ENCODE peak calls at places on chromosomes 13 and 19, in nine cellular contexts. One of them, this sample, is unnamed.

GRCh38 chr19:28228854-28229253 is 984.1 kb downstream of the UQCRFS1 start:
- DNase-seq in mesenchymal stem cell: no peak
- DNase-seq in IMR-90: no peak
- DNase-seq in HepG2: no peak
- DNase-seq in GM23248: no peak
- DNase-seq in K562: no peak
- DNase-seq in neuronal stem cell: no peak
- DNase-seq in PC-9: no peak
- DNase-seq in SK-N-SH: no peak
- DNase-seq in this sample: no peak

GRCh38 chr13:62846302-62846701 is 1430.7 kb upstream of the PCDH20 start:
- DNase-seq in mesenchymal stem cell: no peak
- DNase-seq in IMR-90: peak
- DNase-seq in HepG2: no peak
- DNase-seq in GM23248: peak
- DNase-seq in K562: no peak
- DNase-seq in neuronal stem cell: no peak
- DNase-seq in PC-9: no peak
- DNase-seq in SK-N-SH: no peak
- DNase-seq in this sample: no peak

GRCh38 chr19:13069415-13070369 is 33.0 kb downstream of the LYL1 start:
- DNase-seq in mesenchymal stem cell: no peak
- DNase-seq in IMR-90: no peak
- DNase-seq in HepG2: no peak
- DNase-seq in GM23248: no peak
- DNase-seq in K562: peak
- DNase-seq in neuronal stem cell: no peak
- DNase-seq in PC-9: no peak
- DNase-seq in SK-N-SH: peak
- DNase-seq in this sample: no peak

GRCh38 chr13:99150575-99151370 is 49.9 kb upstream of the UBAC2 start:
- DNase-seq in mesenchymal stem cell: peak
- DNase-seq in IMR-90: peak
- DNase-seq in HepG2: no peak
- DNase-seq in GM23248: peak
- DNase-seq in K562: no peak
- DNase-seq in neuronal stem cell: no peak
- DNase-seq in PC-9: peak
- DNase-seq in SK-N-SH: no peak
- DNase-seq in this sample: no peak

GRCh38 chr13:36975172-36975571 is 24.0 kb downstream of the ALG5 start:
- DNase-seq in mesenchymal stem cell: no peak
- DNase-seq in IMR-90: no peak
- DNase-seq in HepG2: no peak
- DNase-seq in GM23248: no peak
- DNase-seq in K562: no peak
- DNase-seq in neuronal stem cell: no peak
- DNase-seq in PC-9: no peak
- DNase-seq in SK-N-SH: no peak
- DNase-seq in this sample: peak

GRCh38 chr19:40219721-40220276 is 1.6 kb upstream of the TTC9B start:
- DNase-seq in mesenchymal stem cell: peak
- DNase-seq in IMR-90: peak
- DNase-seq in HepG2: no peak
- DNase-seq in GM23248: peak
- DNase-seq in K562: no peak
- DNase-seq in neuronal stem cell: no peak
- DNase-seq in PC-9: peak
- DNase-seq in SK-N-SH: no peak
- DNase-seq in this sample: no peak

GRCh38 chr13:97058896-97059295 is 64.6 kb upstream of the OXGR1 start:
- DNase-seq in mesenchymal stem cell: no peak
- DNase-seq in IMR-90: no peak
- DNase-seq in HepG2: no peak
- DNase-seq in GM23248: peak
- DNase-seq in K562: no peak
- DNase-seq in neuronal stem cell: no peak
- DNase-seq in PC-9: no peak
- DNase-seq in SK-N-SH: no peak
- DNase-seq in this sample: no peak

GRCh38 chr13:29105779-29106178 is 285.6 kb downstream of the MTUS2 start:
- DNase-seq in mesenchymal stem cell: no peak
- DNase-seq in IMR-90: no peak
- DNase-seq in HepG2: no peak
- DNase-seq in GM23248: no peak
- DNase-seq in K562: peak
- DNase-seq in neuronal stem cell: no peak
- DNase-seq in PC-9: no peak
- DNase-seq in SK-N-SH: peak
- DNase-seq in this sample: peak

GRCh38 chr13:98613591-98613990 is 36.7 kb upstream of the STK24 start:
- DNase-seq in mesenchymal stem cell: no peak
- DNase-seq in IMR-90: no peak
- DNase-seq in HepG2: no peak
- DNase-seq in GM23248: peak
- DNase-seq in K562: no peak
- DNase-seq in neuronal stem cell: no peak
- DNase-seq in PC-9: no peak
- DNase-seq in SK-N-SH: no peak
- DNase-seq in this sample: no peak

GRCh38 chr19:53365899-53366493 is 491 bp downstream of the ZNF525 start:
- DNase-seq in mesenchymal stem cell: no peak
- DNase-seq in IMR-90: no peak
- DNase-seq in HepG2: peak
- DNase-seq in GM23248: peak
- DNase-seq in K562: peak
- DNase-seq in neuronal stem cell: no peak
- DNase-seq in PC-9: no peak
- DNase-seq in SK-N-SH: peak
- DNase-seq in this sample: peak

GRCh38 chr13:51519839-51520238 is 64.4 kb upstream of the WDFY2 start:
- DNase-seq in mesenchymal stem cell: no peak
- DNase-seq in IMR-90: peak
- DNase-seq in HepG2: peak
- DNase-seq in GM23248: peak
- DNase-seq in K562: no peak
- DNase-seq in neuronal stem cell: no peak
- DNase-seq in PC-9: no peak
- DNase-seq in SK-N-SH: no peak
- DNase-seq in this sample: no peak

GRCh38 chr19:17866312-17867012 is 5.3 kb upstream of the SLC5A5 start:
- DNase-seq in mesenchymal stem cell: no peak
- DNase-seq in IMR-90: no peak
- DNase-seq in HepG2: no peak
- DNase-seq in GM23248: no peak
- DNase-seq in K562: no peak
- DNase-seq in neuronal stem cell: no peak
- DNase-seq in PC-9: no peak
- DNase-seq in SK-N-SH: peak
- DNase-seq in this sample: peak

GRCh38 chr19:17871032-17871877 is 490 bp upstream of the SLC5A5 start:
- DNase-seq in mesenchymal stem cell: no peak
- DNase-seq in IMR-90: no peak
- DNase-seq in HepG2: no peak
- DNase-seq in GM23248: no peak
- DNase-seq in K562: no peak
- DNase-seq in neuronal stem cell: no peak
- DNase-seq in PC-9: no peak
- DNase-seq in SK-N-SH: no peak
- DNase-seq in this sample: no peak

GRCh38 chr19:17867087-17867486 is 4.7 kb upstream of the SLC5A5 start:
- DNase-seq in mesenchymal stem cell: no peak
- DNase-seq in IMR-90: no peak
- DNase-seq in HepG2: no peak
- DNase-seq in GM23248: no peak
- DNase-seq in K562: no peak
- DNase-seq in neuronal stem cell: no peak
- DNase-seq in PC-9: no peak
- DNase-seq in SK-N-SH: peak
- DNase-seq in this sample: peak

GRCh38 chr19:17868669-17869068 is 3.1 kb upstream of the SLC5A5 start:
- DNase-seq in mesenchymal stem cell: no peak
- DNase-seq in IMR-90: no peak
- DNase-seq in HepG2: no peak
- DNase-seq in GM23248: no peak
- DNase-seq in K562: no peak
- DNase-seq in neuronal stem cell: no peak
- DNase-seq in PC-9: no peak
- DNase-seq in SK-N-SH: peak
- DNase-seq in this sample: no peak

GRCh38 chr19:17869114-17869608 is 2.6 kb upstream of the SLC5A5 start:
- DNase-seq in mesenchymal stem cell: no peak
- DNase-seq in IMR-90: no peak
- DNase-seq in HepG2: no peak
- DNase-seq in GM23248: no peak
- DNase-seq in K562: no peak
- DNase-seq in neuronal stem cell: no peak
- DNase-seq in PC-9: no peak
- DNase-seq in SK-N-SH: peak
- DNase-seq in this sample: no peak
- H2AFZ ChIP-seq in mesenchymal stem cell: no peak
- H2AFZ ChIP-seq in IMR-90: no peak
- H2AFZ ChIP-seq in HepG2: no peak
- H2AFZ ChIP-seq in GM23248: no peak
- H2AFZ ChIP-seq in K562: no peak
- H2AFZ ChIP-seq in neuronal stem cell: no peak
- H2AFZ ChIP-seq in PC-9: no peak
- H2AFZ ChIP-seq in SK-N-SH: no peak
- H2AFZ ChIP-seq in this sample: no peak

GRCh38 chr13:35838356-35838755 is 292.8 kb downstream of the DCLK1 start:
- DNase-seq in mesenchymal stem cell: peak
- DNase-seq in IMR-90: peak
- DNase-seq in HepG2: no peak
- DNase-seq in GM23248: peak
- DNase-seq in K562: no peak
- DNase-seq in neuronal stem cell: no peak
- DNase-seq in PC-9: no peak
- DNase-seq in SK-N-SH: no peak
- DNase-seq in this sample: no peak
- H2AFZ ChIP-seq in mesenchymal stem cell: no peak
- H2AFZ ChIP-seq in IMR-90: no peak
- H2AFZ ChIP-seq in HepG2: no peak
- H2AFZ ChIP-seq in GM23248: peak
- H2AFZ ChIP-seq in K562: no peak
- H2AFZ ChIP-seq in neuronal stem cell: no peak
- H2AFZ ChIP-seq in PC-9: no peak
- H2AFZ ChIP-seq in SK-N-SH: peak
- H2AFZ ChIP-seq in this sample: no peak

DNA sequence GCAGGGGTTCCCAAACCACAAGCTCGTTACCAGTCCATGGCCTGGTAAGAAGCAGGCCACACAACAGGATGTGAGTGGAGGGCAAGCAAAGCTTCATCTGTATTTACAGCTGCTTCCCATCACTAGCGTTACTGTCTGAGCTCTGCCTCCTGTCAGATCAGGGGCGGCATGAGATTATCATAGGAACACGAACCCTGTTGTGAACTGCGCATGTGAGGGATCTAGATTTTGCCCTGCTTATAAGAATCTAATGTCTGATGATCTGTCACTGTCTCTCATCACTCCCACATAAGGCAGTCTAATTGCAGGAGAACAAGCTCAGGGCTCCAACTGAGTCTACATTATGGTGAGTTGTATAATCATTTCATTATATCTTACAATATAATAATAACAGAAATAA is 677.4 kb upstream of the SLITRK6 start:
- DNase-seq in mesenchymal stem cell: no peak
- DNase-seq in IMR-90: no peak
- DNase-seq in HepG2: no peak
- DNase-seq in GM23248: no peak
- DNase-seq in K562: no peak
- DNase-seq in neuronal stem cell: no peak
- DNase-seq in PC-9: no peak
- DNase-seq in SK-N-SH: no peak
- DNase-seq in this sample: no peak
- H2AFZ ChIP-seq in mesenchymal stem cell: no peak
- H2AFZ ChIP-seq in IMR-90: no peak
- H2AFZ ChIP-seq in HepG2: no peak
- H2AFZ ChIP-seq in GM23248: no peak
- H2AFZ ChIP-seq in K562: no peak
- H2AFZ ChIP-seq in neuronal stem cell: no peak
- H2AFZ ChIP-seq in PC-9: no peak
- H2AFZ ChIP-seq in SK-N-SH: no peak
- H2AFZ ChIP-seq in this sample: peak

GRCh38 chr19:37817180-37817911 is 38.0 kb upstream of the ZNF573 start:
- DNase-seq in mesenchymal stem cell: no peak
- DNase-seq in IMR-90: peak
- DNase-seq in HepG2: no peak
- DNase-seq in GM23248: peak
- DNase-seq in K562: no peak
- DNase-seq in neuronal stem cell: peak
- DNase-seq in PC-9: no peak
- DNase-seq in SK-N-SH: peak
- DNase-seq in this sample: no peak
- H2AFZ ChIP-seq in mesenchymal stem cell: no peak
- H2AFZ ChIP-seq in IMR-90: peak
- H2AFZ ChIP-seq in HepG2: no peak
- H2AFZ ChIP-seq in GM23248: peak
- H2AFZ ChIP-seq in K562: no peak
- H2AFZ ChIP-seq in neuronal stem cell: peak
- H2AFZ ChIP-seq in PC-9: no peak
- H2AFZ ChIP-seq in SK-N-SH: no peak
- H2AFZ ChIP-seq in this sample: no peak

GRCh38 chr13:21435710-21436151 is 23.4 kb downstream of the ZDHHC20 start:
- DNase-seq in mesenchymal stem cell: peak
- DNase-seq in IMR-90: peak
- DNase-seq in HepG2: peak
- DNase-seq in GM23248: peak
- DNase-seq in K562: peak
- DNase-seq in neuronal stem cell: no peak
- DNase-seq in PC-9: peak
- DNase-seq in SK-N-SH: no peak
- DNase-seq in this sample: no peak
- H2AFZ ChIP-seq in mesenchymal stem cell: no peak
- H2AFZ ChIP-seq in IMR-90: peak
- H2AFZ ChIP-seq in HepG2: no peak
- H2AFZ ChIP-seq in GM23248: peak
- H2AFZ ChIP-seq in K562: peak
- H2AFZ ChIP-seq in neuronal stem cell: no peak
- H2AFZ ChIP-seq in PC-9: no peak
- H2AFZ ChIP-seq in SK-N-SH: no peak
- H2AFZ ChIP-seq in this sample: no peak

GRCh38 chr19:6593651-6594416 is 2.9 kb upstream of the CD70 start:
- DNase-seq in mesenchymal stem cell: no peak
- DNase-seq in IMR-90: no peak
- DNase-seq in HepG2: no peak
- DNase-seq in GM23248: peak
- DNase-seq in K562: no peak
- DNase-seq in neuronal stem cell: no peak
- DNase-seq in PC-9: no peak
- DNase-seq in SK-N-SH: no peak
- DNase-seq in this sample: peak
- H2AFZ ChIP-seq in mesenchymal stem cell: no peak
- H2AFZ ChIP-seq in IMR-90: no peak
- H2AFZ ChIP-seq in HepG2: no peak
- H2AFZ ChIP-seq in GM23248: no peak
- H2AFZ ChIP-seq in K562: no peak
- H2AFZ ChIP-seq in neuronal stem cell: no peak
- H2AFZ ChIP-seq in PC-9: no peak
- H2AFZ ChIP-seq in SK-N-SH: no peak
- H2AFZ ChIP-seq in this sample: peak

DNA sequence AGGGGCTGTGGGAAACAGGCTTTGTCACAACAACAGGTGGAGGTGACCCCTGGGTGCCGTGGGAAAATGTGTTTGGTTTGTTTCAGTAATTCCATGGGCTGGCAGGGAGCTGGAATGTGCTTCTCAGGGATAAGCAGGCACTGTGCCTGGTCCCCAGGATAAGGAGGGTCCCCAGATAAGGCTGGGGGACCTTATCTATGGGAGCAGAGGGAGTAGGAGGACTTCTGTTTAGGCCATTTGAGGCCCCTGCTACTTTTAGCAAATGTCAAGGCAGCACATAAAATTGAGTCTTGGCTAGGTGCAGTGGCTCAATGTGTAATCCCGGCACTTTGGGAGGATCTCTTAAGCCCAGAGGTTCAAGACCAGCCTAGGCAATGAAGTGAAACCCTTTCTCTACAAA is 59.5 kb downstream of the KCNC3 start:
- DNase-seq in mesenchymal stem cell: no peak
- DNase-seq in IMR-90: no peak
- DNase-seq in HepG2: no peak
- DNase-seq in GM23248: no peak
- DNase-seq in K562: peak
- DNase-seq in neuronal stem cell: no peak
- DNase-seq in PC-9: no peak
- DNase-seq in SK-N-SH: no peak
- DNase-seq in this sample: no peak
- H2AFZ ChIP-seq in mesenchymal stem cell: no peak
- H2AFZ ChIP-seq in IMR-90: no peak
- H2AFZ ChIP-seq in HepG2: no peak
- H2AFZ ChIP-seq in GM23248: no peak
- H2AFZ ChIP-seq in K562: peak
- H2AFZ ChIP-seq in neuronal stem cell: no peak
- H2AFZ ChIP-seq in PC-9: no peak
- H2AFZ ChIP-seq in SK-N-SH: no peak
- H2AFZ ChIP-seq in this sample: no peak